ENCODE peak calls at places on chromosomes 4 and X, in six cellular contexts. One of them, this sample, is unnamed.

GRCh38 chrX:12804655-12805054 is 13.4 kb downstream of the PRPS2 start:
- DNase-seq in neural progenitor cell: no peak
- DNase-seq in WERI-Rb-1: no peak
- DNase-seq in H9: no peak
- DNase-seq in GM20000: no peak
- DNase-seq in breast epithelium: peak; percentile 51
- DNase-seq in this sample: no peak

GRCh38 chr4:189202182-189202868 is 738.3 kb upstream of the FRG1 start:
- DNase-seq in neural progenitor cell: peak; percentile 79
- DNase-seq in WERI-Rb-1: peak; percentile 28
- DNase-seq in H9: peak; percentile 55
- DNase-seq in GM20000: peak; percentile 23
- DNase-seq in breast epithelium: peak; percentile 72
- DNase-seq in this sample: peak; percentile 72

GRCh38 chr4:112144546-112145325 is 518 bp upstream of the FAM241A start:
- DNase-seq in neural progenitor cell: no peak
- DNase-seq in WERI-Rb-1: no peak
- DNase-seq in H9: no peak
- DNase-seq in GM20000: no peak
- DNase-seq in breast epithelium: no peak
- DNase-seq in this sample: no peak

GRCh38 chrX:12887767-12888166 is 18.7 kb upstream of the TLR8 start:
- DNase-seq in neural progenitor cell: no peak
- DNase-seq in WERI-Rb-1: no peak
- DNase-seq in H9: no peak
- DNase-seq in GM20000: no peak
- DNase-seq in breast epithelium: no peak
- DNase-seq in this sample: no peak

GRCh38 chr4:182212211-182212761 is 30.9 kb upstream of the TENM3 start:
- DNase-seq in neural progenitor cell: peak; percentile 69
- DNase-seq in WERI-Rb-1: peak; percentile 46
- DNase-seq in H9: no peak
- DNase-seq in GM20000: no peak
- DNase-seq in breast epithelium: no peak
- DNase-seq in this sample: peak; percentile 50

GRCh38 chr4:70842761-70843435 is 3.2 kb upstream of the GRSF1 start:
- DNase-seq in neural progenitor cell: no peak
- DNase-seq in WERI-Rb-1: no peak
- DNase-seq in H9: no peak
- DNase-seq in GM20000: peak; percentile 37
- DNase-seq in breast epithelium: no peak
- DNase-seq in this sample: no peak

GRCh38 chr4:32226201-32226600 is 1506.0 kb downstream of the PCDH7 start:
- DNase-seq in neural progenitor cell: no peak
- DNase-seq in WERI-Rb-1: no peak
- DNase-seq in H9: no peak
- DNase-seq in GM20000: no peak
- DNase-seq in breast epithelium: no peak
- DNase-seq in this sample: no peak

GRCh38 chr4:176668324-176668723 is 124.4 kb downstream of the VEGFC start:
- DNase-seq in neural progenitor cell: no peak
- DNase-seq in WERI-Rb-1: no peak
- DNase-seq in H9: no peak
- DNase-seq in GM20000: no peak
- DNase-seq in breast epithelium: no peak
- DNase-seq in this sample: no peak

GRCh38 chrX:31679861-31680260 is 608.0 kb upstream of the FTHL17 start:
- DNase-seq in neural progenitor cell: no peak
- DNase-seq in WERI-Rb-1: no peak
- DNase-seq in H9: no peak
- DNase-seq in GM20000: no peak
- DNase-seq in breast epithelium: no peak
- DNase-seq in this sample: no peak

GRCh38 chr4:80336582-80336981 is 1.1 kb downstream of the CFAP299 start:
- DNase-seq in neural progenitor cell: peak; percentile 63
- DNase-seq in WERI-Rb-1: peak; percentile 61
- DNase-seq in H9: peak; percentile 55
- DNase-seq in GM20000: no peak
- DNase-seq in breast epithelium: no peak
- DNase-seq in this sample: peak; percentile 19

GRCh38 chrX:15202458-15203177 is 67.3 kb downstream of the ASB9 start:
- DNase-seq in neural progenitor cell: no peak
- DNase-seq in WERI-Rb-1: no peak
- DNase-seq in H9: no peak
- DNase-seq in GM20000: peak; percentile 1
- DNase-seq in breast epithelium: no peak
- DNase-seq in this sample: no peak

GRCh38 chr4:53173576-53173975 is 192.3 kb downstream of the SCFD2 start:
- DNase-seq in neural progenitor cell: no peak
- DNase-seq in WERI-Rb-1: no peak
- DNase-seq in H9: no peak
- DNase-seq in GM20000: no peak
- DNase-seq in breast epithelium: no peak
- DNase-seq in this sample: no peak

GRCh38 chr4:87620491-87620890 is 12.2 kb downstream of the DSPP start:
- DNase-seq in neural progenitor cell: no peak
- DNase-seq in WERI-Rb-1: no peak
- DNase-seq in H9: no peak
- DNase-seq in GM20000: no peak
- DNase-seq in breast epithelium: no peak
- DNase-seq in this sample: no peak

GRCh38 chrX:141405878-141406492 is 163.7 kb upstream of the SPANXC start:
- DNase-seq in neural progenitor cell: no peak
- DNase-seq in WERI-Rb-1: no peak
- DNase-seq in H9: no peak
- DNase-seq in GM20000: no peak
- DNase-seq in breast epithelium: no peak
- DNase-seq in this sample: no peak

GRCh38 chr4:610411-611261 is 14.7 kb upstream of the PDE6B start:
- DNase-seq in neural progenitor cell: no peak
- DNase-seq in WERI-Rb-1: no peak
- DNase-seq in H9: no peak
- DNase-seq in GM20000: no peak
- DNase-seq in breast epithelium: no peak
- DNase-seq in this sample: no peak

GRCh38 chr4:21709031-21709430 is 239.5 kb downstream of the KCNIP4 start:
- DNase-seq in neural progenitor cell: no peak
- DNase-seq in WERI-Rb-1: no peak
- DNase-seq in H9: no peak
- DNase-seq in GM20000: no peak
- DNase-seq in breast epithelium: no peak
- DNase-seq in this sample: no peak

GRCh38 chr4:83297548-83298260 is 13.1 kb upstream of the COQ2 start:
- DNase-seq in neural progenitor cell: no peak
- DNase-seq in WERI-Rb-1: no peak
- DNase-seq in H9: no peak
- DNase-seq in GM20000: no peak
- DNase-seq in breast epithelium: no peak
- DNase-seq in this sample: no peak

GRCh38 chrX:46572295-46572936 is 1.1 kb upstream of the CHST7 start:
- DNase-seq in neural progenitor cell: no peak
- DNase-seq in WERI-Rb-1: no peak
- DNase-seq in H9: no peak
- DNase-seq in GM20000: peak; percentile 45
- DNase-seq in breast epithelium: no peak
- DNase-seq in this sample: no peak

GRCh38 chrX:63349307-63349706 is 1.8 kb downstream of the SPIN4 start:
- DNase-seq in neural progenitor cell: no peak
- DNase-seq in WERI-Rb-1: no peak
- DNase-seq in H9: no peak
- DNase-seq in GM20000: no peak
- DNase-seq in breast epithelium: no peak
- DNase-seq in this sample: no peak

GRCh38 chrX:55342533-55343501 is 78.1 kb upstream of the PAGE3 start:
- DNase-seq in neural progenitor cell: peak; percentile 6
- DNase-seq in WERI-Rb-1: peak; percentile 28
- DNase-seq in H9: peak; percentile 47
- DNase-seq in GM20000: peak; percentile 45
- DNase-seq in breast epithelium: no peak
- DNase-seq in this sample: no peak

GRCh38 chrX:150569155-150569477 is 695 bp downstream of the MTM1 start:
- DNase-seq in neural progenitor cell: no peak
- DNase-seq in WERI-Rb-1: no peak
- DNase-seq in H9: no peak
- DNase-seq in GM20000: peak; percentile 30
- DNase-seq in breast epithelium: no peak
- DNase-seq in this sample: no peak

GRCh38 chr4:140150886-140151699 is 2.9 kb downstream of the MAML3 start:
- DNase-seq in neural progenitor cell: peak; percentile 93
- DNase-seq in WERI-Rb-1: peak; percentile 95
- DNase-seq in H9: peak; percentile 89
- DNase-seq in GM20000: peak; percentile 66
- DNase-seq in breast epithelium: peak; percentile 85
- DNase-seq in this sample: peak; percentile 80

GRCh38 chr4:143083811-143084472 is 100.8 kb upstream of the USP38 start:
- DNase-seq in neural progenitor cell: no peak
- DNase-seq in WERI-Rb-1: no peak
- DNase-seq in H9: no peak
- DNase-seq in GM20000: no peak
- DNase-seq in breast epithelium: no peak
- DNase-seq in this sample: no peak

GRCh38 chr4:140947507-140947906 is 185.8 kb downstream of the RNF150 start:
- DNase-seq in neural progenitor cell: no peak
- DNase-seq in WERI-Rb-1: no peak
- DNase-seq in H9: no peak
- DNase-seq in GM20000: no peak
- DNase-seq in breast epithelium: peak; percentile 52
- DNase-seq in this sample: no peak

GRCh38 chrX:42530027-42530426 is 247.9 kb downstream of the PPP1R2C start:
- DNase-seq in neural progenitor cell: no peak
- DNase-seq in WERI-Rb-1: no peak
- DNase-seq in H9: no peak
- DNase-seq in GM20000: no peak
- DNase-seq in breast epithelium: no peak
- DNase-seq in this sample: no peak

GRCh38 chr4:1490011-1490905 is 84.0 kb upstream of the NKX1-1 start:
- DNase-seq in neural progenitor cell: no peak
- DNase-seq in WERI-Rb-1: no peak
- DNase-seq in H9: no peak
- DNase-seq in GM20000: no peak
- DNase-seq in breast epithelium: no peak
- DNase-seq in this sample: no peak

GRCh38 chrX:129823523-129823922 is 20.2 kb downstream of the ZDHHC9 start:
- DNase-seq in neural progenitor cell: no peak
- DNase-seq in WERI-Rb-1: no peak
- DNase-seq in H9: no peak
- DNase-seq in GM20000: no peak
- DNase-seq in breast epithelium: no peak
- DNase-seq in this sample: no peak

GRCh38 chr4:123838426-123838825 is 441.8 kb downstream of the SPRY1 start:
- DNase-seq in neural progenitor cell: no peak
- DNase-seq in WERI-Rb-1: no peak
- DNase-seq in H9: no peak
- DNase-seq in GM20000: no peak
- DNase-seq in breast epithelium: no peak
- DNase-seq in this sample: no peak

GRCh38 chr4:123843137-123843536 is 446.5 kb downstream of the SPRY1 start:
- DNase-seq in neural progenitor cell: no peak
- DNase-seq in WERI-Rb-1: no peak
- DNase-seq in H9: no peak
- DNase-seq in GM20000: no peak
- DNase-seq in breast epithelium: no peak
- DNase-seq in this sample: no peak

GRCh38 chr4:123836919-123837605 is 440.5 kb downstream of the SPRY1 start:
- DNase-seq in neural progenitor cell: no peak
- DNase-seq in WERI-Rb-1: no peak
- DNase-seq in H9: no peak
- DNase-seq in GM20000: no peak
- DNase-seq in breast epithelium: no peak
- DNase-seq in this sample: no peak

GRCh38 chr4:123841431-123842121 is 445.0 kb downstream of the SPRY1 start:
- DNase-seq in neural progenitor cell: no peak
- DNase-seq in WERI-Rb-1: no peak
- DNase-seq in H9: no peak
- DNase-seq in GM20000: no peak
- DNase-seq in breast epithelium: no peak
- DNase-seq in this sample: no peak

GRCh38 chr4:123840232-123840631 is 443.6 kb downstream of the SPRY1 start:
- DNase-seq in neural progenitor cell: no peak
- DNase-seq in WERI-Rb-1: no peak
- DNase-seq in H9: no peak
- DNase-seq in GM20000: no peak
- DNase-seq in breast epithelium: no peak
- DNase-seq in this sample: no peak
- TF ChIP-seq CTCF in neural progenitor cell: no peak
- TF ChIP-seq CTCF in WERI-Rb-1: no peak
- TF ChIP-seq CTCF in H9: no peak
- TF ChIP-seq CTCF in GM20000: no peak
- TF ChIP-seq CTCF in breast epithelium: no peak
- TF ChIP-seq CTCF in this sample: no peak

DNA sequence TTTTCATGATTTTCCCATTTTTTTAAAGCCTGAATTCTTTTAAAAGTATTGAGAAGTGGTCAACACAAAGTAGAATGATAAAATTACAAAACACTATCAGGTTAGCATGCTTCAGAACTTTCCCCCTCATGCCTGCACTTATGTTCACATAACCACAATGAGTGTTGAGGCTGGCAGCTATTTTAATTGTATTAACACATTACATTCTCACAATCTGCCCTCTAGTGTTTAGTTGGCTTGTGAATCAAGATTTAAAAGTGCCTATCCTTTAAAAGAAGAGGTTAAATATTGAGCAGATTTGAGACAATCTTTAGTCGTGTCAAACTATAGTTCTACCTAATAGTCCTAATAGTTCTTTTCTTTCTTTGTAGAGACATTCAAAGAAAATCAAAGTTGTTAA is 93.6 kb upstream of the NAP1L5 start:
- DNase-seq in neural progenitor cell: no peak
- DNase-seq in WERI-Rb-1: no peak
- DNase-seq in H9: no peak
- DNase-seq in GM20000: no peak
- DNase-seq in breast epithelium: no peak
- DNase-seq in this sample: no peak
- TF ChIP-seq CTCF in neural progenitor cell: peak; percentile 27
- TF ChIP-seq CTCF in WERI-Rb-1: no peak
- TF ChIP-seq CTCF in H9: peak; percentile 46
- TF ChIP-seq CTCF in GM20000: no peak
- TF ChIP-seq CTCF in breast epithelium: no peak
- TF ChIP-seq CTCF in this sample: no peak

GRCh38 chrX:30275498-30275897 is 28.6 kb downstream of the MAGEB1 start:
- DNase-seq in neural progenitor cell: peak; percentile 7
- DNase-seq in WERI-Rb-1: no peak
- DNase-seq in H9: no peak
- DNase-seq in GM20000: no peak
- DNase-seq in breast epithelium: no peak
- DNase-seq in this sample: no peak
- TF ChIP-seq CTCF in neural progenitor cell: peak; percentile 44
- TF ChIP-seq CTCF in WERI-Rb-1: no peak
- TF ChIP-seq CTCF in H9: peak; percentile 62
- TF ChIP-seq CTCF in GM20000: no peak
- TF ChIP-seq CTCF in breast epithelium: no peak
- TF ChIP-seq CTCF in this sample: no peak

DNA sequence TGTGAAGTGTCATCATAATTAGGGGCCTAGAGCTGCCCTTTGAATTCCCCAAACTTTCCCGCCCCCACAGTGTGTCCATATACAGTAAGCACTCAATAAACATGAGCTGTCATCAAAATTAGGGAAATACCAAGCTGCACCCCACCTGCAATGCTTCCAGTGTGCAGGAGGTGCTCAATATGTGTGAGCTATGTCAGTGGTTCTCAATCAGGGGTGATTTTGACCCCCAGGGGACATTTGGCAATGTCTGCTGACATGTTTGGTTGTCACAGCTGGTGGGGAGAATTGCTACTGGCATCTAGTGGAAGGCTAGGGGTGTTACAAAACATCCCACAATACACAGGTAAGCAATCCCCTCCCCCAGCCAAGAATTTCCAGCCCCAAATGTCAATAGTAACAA is 750 bp downstream of the CFP start:
- DNase-seq in neural progenitor cell: no peak
- DNase-seq in WERI-Rb-1: no peak
- DNase-seq in H9: peak; percentile 38
- DNase-seq in GM20000: no peak
- DNase-seq in breast epithelium: no peak
- DNase-seq in this sample: no peak
- TF ChIP-seq CTCF in neural progenitor cell: no peak
- TF ChIP-seq CTCF in WERI-Rb-1: no peak
- TF ChIP-seq CTCF in H9: peak; percentile 43
- TF ChIP-seq CTCF in GM20000: no peak
- TF ChIP-seq CTCF in breast epithelium: no peak
- TF ChIP-seq CTCF in this sample: no peak